ENCODE peak calls at places on chromosome 15, in five cellular contexts. M is IMR-90, I is H9, S is tibial artery, T is lower lobe of right lung. V is an unnamed sample. For H3K9me3, the result is how much of the 10 kb centered on the place peaks cover.

GRCh38 chr15:61558172-61559146 is 329.4 kb upstream of the RORA start:
- DNase-seq in M (no peak), I (no peak), S (no peak), T (no peak), V (no peak)

GRCh38 chr15:35362195-35362829 is 183.7 kb downstream of the DPH6 start:
- DNase-seq in M (peak), I (no peak), S (no peak), T (no peak), V (no peak)

GRCh38 chr15:39191871-39192281 is 389.0 kb upstream of the THBS1 start:
- DNase-seq in M (peak), I (no peak), S (no peak), T (no peak), V (no peak)

GRCh38 chr15:93420050-93420452 is 331.0 kb upstream of the RGMA start:
- DNase-seq in M (no peak), I (no peak), S (no peak), T (no peak), V (no peak)

GRCh38 chr15:74259821-74260502 is 23.8 kb downstream of the CCDC33 start:
- DNase-seq in M (no peak), I (no peak), S (no peak), T (no peak), V (no peak)

GRCh38 chr15:63277893-63278505 is 594 bp downstream of the APH1B start:
- DNase-seq in M (no peak), I (peak), S (no peak), T (no peak), V (no peak)

GRCh38 chr15:34588046-34588674 is 4.7 kb upstream of the GOLGA8B start:
- DNase-seq in M (peak), I (peak), S (no peak), T (no peak), V (no peak)

GRCh38 chr15:40928975-40929729 is at the start of gene DLL4:
- DNase-seq in M (peak), I (peak), S (no peak), T (peak), V (peak)

DNA sequence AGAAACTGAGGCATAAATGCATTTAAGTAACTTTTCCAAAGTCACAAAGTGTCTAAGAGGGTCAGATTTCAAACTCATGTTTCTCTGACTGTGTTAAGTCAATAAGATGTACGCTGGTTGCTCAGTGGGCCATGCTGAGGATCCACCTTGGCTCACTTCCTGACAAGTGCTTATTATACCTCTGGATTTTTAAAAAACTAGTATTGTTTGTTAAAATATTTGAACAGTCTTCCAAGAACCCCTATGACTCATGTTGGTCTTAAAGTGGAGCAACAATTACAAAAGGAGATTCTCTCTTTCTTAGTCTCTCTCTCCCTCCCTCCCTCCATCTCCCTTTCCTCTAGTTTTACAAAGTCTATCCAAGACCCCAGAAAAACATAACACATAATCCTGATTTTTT is 1050.2 kb downstream of the AGBL1 start:
- DNase-seq in M (no peak), I (no peak), S (no peak), T (no peak), V (no peak)
- H3K9me3 ChIP-seq in M (under half), I (under half), S (under half), T (under half), V (under half)

DNA sequence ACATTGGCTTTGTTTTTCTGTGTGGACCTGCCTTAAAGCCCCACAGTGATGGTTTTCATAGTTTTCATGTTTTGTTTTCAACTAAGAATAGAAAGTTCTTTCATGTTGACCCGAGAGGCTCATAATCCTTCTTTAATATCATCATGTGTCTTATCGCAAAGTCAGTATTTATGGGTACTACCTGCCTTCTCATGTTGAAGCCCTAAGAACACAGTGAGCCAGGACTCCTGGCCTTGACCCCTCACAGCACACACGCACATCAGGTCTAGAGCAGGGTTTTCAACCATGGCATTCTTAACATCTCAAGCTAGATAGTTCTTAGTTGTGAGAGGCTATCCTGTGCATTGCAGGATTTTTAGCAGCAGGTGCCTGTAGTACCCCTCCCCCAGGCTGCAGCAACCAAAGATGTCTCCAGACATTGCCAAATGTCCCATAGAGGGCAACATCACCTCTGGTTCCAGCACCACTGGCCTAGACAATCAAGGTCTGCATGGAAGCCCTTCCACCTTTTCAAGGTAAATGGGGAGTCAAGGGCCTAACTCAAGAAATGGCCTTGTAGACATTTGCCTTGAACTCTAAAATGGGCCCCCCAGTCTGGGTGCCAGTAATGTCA is 118.3 kb downstream of the MTHFS start:
- DNase-seq in M (no peak), I (no peak), S (no peak), T (no peak), V (no peak)
- TF ChIP-seq CTCF in M (no peak), I (no peak), S (no peak), T (no peak), V (no peak)

GRCh38 chr15:58444056-58444455 is 12.3 kb downstream of the LIPC start:
- DNase-seq in M (peak), I (no peak), S (no peak), T (no peak), V (no peak)
- H3K27ac ChIP-seq in M (no peak), I (no peak), S (no peak), T (no peak), V (no peak)

DNA sequence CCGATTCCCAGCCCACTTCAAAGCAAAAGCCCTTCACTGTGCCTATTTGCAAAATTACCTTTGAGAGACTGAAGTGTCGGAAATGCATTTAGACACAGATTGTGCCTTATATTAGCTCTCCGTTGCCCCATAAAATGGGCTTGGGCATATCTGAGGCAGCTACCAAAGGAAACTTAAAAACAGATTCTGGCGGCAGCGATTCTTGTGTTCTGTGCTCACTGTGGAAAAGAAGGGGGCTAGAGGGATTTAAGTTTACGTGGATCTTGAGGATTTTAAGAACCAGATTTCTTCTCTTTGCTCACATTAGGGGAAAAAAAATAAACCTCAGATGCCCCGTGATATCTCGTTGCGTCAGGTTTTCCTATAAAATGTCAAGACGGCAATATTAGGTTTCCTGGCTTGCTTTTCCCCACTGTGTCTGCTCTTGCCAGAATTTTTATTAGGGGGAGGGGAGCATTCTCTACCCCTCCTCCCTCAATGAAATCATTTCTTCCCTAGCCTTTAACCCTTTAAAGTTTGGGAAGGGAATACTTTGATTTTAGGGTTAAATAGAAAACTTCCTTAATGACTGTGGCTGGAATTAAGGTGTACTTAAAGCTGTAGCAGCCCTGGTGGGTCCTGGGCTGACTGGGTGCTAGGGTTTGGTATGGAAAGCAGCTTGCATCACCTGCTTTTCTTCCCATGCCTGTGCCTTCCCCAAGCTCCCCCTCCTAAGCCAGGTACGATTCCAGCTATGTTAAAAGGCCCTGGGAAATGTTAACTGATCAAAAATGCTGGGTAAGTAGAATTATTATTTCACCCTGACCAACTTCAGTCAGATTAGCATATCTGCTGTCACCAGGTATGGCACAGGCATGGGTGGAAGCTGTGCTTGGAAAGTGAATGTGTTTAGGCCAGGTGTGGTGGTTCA is 73.8 kb downstream of the SMAD3 start:
- DNase-seq in M (peak), I (no peak), S (peak), T (no peak), V (no peak)
- H3K9me3 ChIP-seq in M (under half), I (under half), S (under half), T (under half), V (under half)

GRCh38 chr15:101056366-101057334 is 137.5 kb downstream of the LRRK1 start:
- DNase-seq in M (no peak), I (no peak), S (no peak), T (no peak), V (peak)
- TF ChIP-seq CTCF in M (no peak), I (peak), S (no peak), T (no peak), V (no peak)

GRCh38 chr15:67917636-67918035 is 77.8 kb upstream of the RNU6-1 start:
- DNase-seq in M (no peak), I (no peak), S (no peak), T (no peak), V (no peak)
- H3K27ac ChIP-seq in M (peak), I (no peak), S (peak), T (no peak), V (no peak)

V was measured in upper lobe of right lung.